ENCODE peak calls at places on chromosomes 5 and 9, in ten cellular contexts. J is transverse colon, E is A549, A is suprapubic skin, X is ovary, L is SK-N-SH, V is HepG2, I is tibial nerve, S is sigmoid colon, Y is H1. P is an unnamed sample.

GRCh38 chr5:15566789-15567188 is 66.8 kb downstream of the FBXL7 start:
- DNase-seq in J (no peak), E (no peak), A (no peak), X (no peak), L (no peak), V (no peak), I (no peak), S (no peak), Y (no peak), P (no peak)

GRCh38 chr9:78782858-78783257 is 485.9 kb downstream of the PSAT1 start:
- DNase-seq in J (no peak), E (no peak), A (no peak), X (no peak), L (no peak), V (no peak), I (no peak), S (no peak), Y (no peak), P (no peak)

GRCh38 chr5:43483210-43484048 is at the start of gene TMEM267:
- DNase-seq in J (peak), E (peak), A (peak), X (peak), L (peak), V (peak), I (peak), S (peak), Y (peak), P (peak)

GRCh38 chr5:133238426-133239205 is 186.8 kb downstream of the HSPA4 start:
- DNase-seq in J (no peak), E (no peak), A (no peak), X (no peak), L (no peak), V (no peak), I (no peak), S (peak), Y (no peak), P (no peak)

GRCh38 chr5:151054713-151055112 is 26.1 kb downstream of the TNIP1 start:
- DNase-seq in J (peak), E (no peak), A (no peak), X (no peak), L (no peak), V (no peak), I (no peak), S (no peak), Y (no peak), P (no peak)

GRCh38 chr5:55096860-55097259 is 5.6 kb upstream of the GZMA start:
- DNase-seq in J (peak), E (no peak), A (no peak), X (no peak), L (no peak), V (no peak), I (no peak), S (no peak), Y (no peak), P (no peak)

GRCh38 chr5:31317642-31318041 is 124.2 kb downstream of the CDH6 start:
- DNase-seq in J (no peak), E (no peak), A (no peak), X (no peak), L (no peak), V (no peak), I (no peak), S (no peak), Y (peak), P (no peak)

GRCh38 chr5:171953860-171954701 is 52.4 kb downstream of the FBXW11 start:
- DNase-seq in J (no peak), E (peak), A (no peak), X (no peak), L (no peak), V (peak), I (no peak), S (no peak), Y (no peak), P (no peak)

GRCh38 chr9:123996731-123997421 is 14.7 kb upstream of the LHX2 start:
- DNase-seq in J (no peak), E (no peak), A (no peak), X (no peak), L (no peak), V (no peak), I (no peak), S (no peak), Y (peak), P (peak)

GRCh38 chr9:134455951-134456739 is 129.9 kb downstream of the RXRA start:
- DNase-seq in J (peak), E (peak), A (peak), X (peak), L (peak), V (no peak), I (peak), S (peak), Y (no peak), P (peak)

GRCh38 chr5:79546782-79547428 is 33.0 kb upstream of the HOMER1 start:
- DNase-seq in J (no peak), E (no peak), A (no peak), X (no peak), L (no peak), V (peak), I (no peak), S (no peak), Y (no peak), P (no peak)

GRCh38 chr5:84724683-84725082 is 340.0 kb upstream of the EDIL3 start:
- DNase-seq in J (no peak), E (no peak), A (no peak), X (no peak), L (no peak), V (no peak), I (no peak), S (no peak), Y (no peak), P (no peak)

GRCh38 chr9:81430727-81431126 is 258.6 kb downstream of the TLE1 start:
- DNase-seq in J (no peak), E (no peak), A (no peak), X (no peak), L (no peak), V (no peak), I (no peak), S (no peak), Y (no peak), P (no peak)

GRCh38 chr5:115402822-115403577 is 106.5 kb upstream of the CCDC112 start:
- DNase-seq in J (no peak), E (no peak), A (no peak), X (no peak), L (no peak), V (no peak), I (no peak), S (no peak), Y (no peak), P (no peak)

GRCh38 chr5:112762113-112762810 is 24.6 kb downstream of the APC start:
- DNase-seq in J (no peak), E (peak), A (no peak), X (no peak), L (no peak), V (no peak), I (no peak), S (no peak), Y (no peak), P (no peak)

GRCh38 chr9:78306222-78307076 is 9.5 kb downstream of the PSAT1 start:
- DNase-seq in J (no peak), E (no peak), A (no peak), X (no peak), L (no peak), V (no peak), I (no peak), S (no peak), Y (no peak), P (no peak)

GRCh38 chr9:86703346-86703745 is 244.0 kb downstream of the GAS1 start:
- DNase-seq in J (no peak), E (no peak), A (no peak), X (no peak), L (no peak), V (no peak), I (no peak), S (no peak), Y (no peak), P (no peak)

GRCh38 chr5:123718238-123718637 is 206.3 kb downstream of the CSNK1G3 start:
- DNase-seq in J (no peak), E (no peak), A (no peak), X (no peak), L (no peak), V (no peak), I (no peak), S (no peak), Y (no peak), P (no peak)

GRCh38 chr5:131377785-131378325 is 114.0 kb downstream of the CDC42SE2 start:
- DNase-seq in J (no peak), E (no peak), A (no peak), X (no peak), L (no peak), V (no peak), I (no peak), S (no peak), Y (no peak), P (no peak)

GRCh38 chr5:178114325-178115135 is 1.2 kb downstream of the N4BP3 start:
- DNase-seq in J (peak), E (no peak), A (peak), X (no peak), L (no peak), V (no peak), I (no peak), S (no peak), Y (no peak), P (peak)

GRCh38 chr9:132233138-132233537 is 71.3 kb downstream of the NTNG2 start:
- DNase-seq in J (no peak), E (no peak), A (no peak), X (no peak), L (no peak), V (no peak), I (no peak), S (no peak), Y (no peak), P (no peak)

DNA sequence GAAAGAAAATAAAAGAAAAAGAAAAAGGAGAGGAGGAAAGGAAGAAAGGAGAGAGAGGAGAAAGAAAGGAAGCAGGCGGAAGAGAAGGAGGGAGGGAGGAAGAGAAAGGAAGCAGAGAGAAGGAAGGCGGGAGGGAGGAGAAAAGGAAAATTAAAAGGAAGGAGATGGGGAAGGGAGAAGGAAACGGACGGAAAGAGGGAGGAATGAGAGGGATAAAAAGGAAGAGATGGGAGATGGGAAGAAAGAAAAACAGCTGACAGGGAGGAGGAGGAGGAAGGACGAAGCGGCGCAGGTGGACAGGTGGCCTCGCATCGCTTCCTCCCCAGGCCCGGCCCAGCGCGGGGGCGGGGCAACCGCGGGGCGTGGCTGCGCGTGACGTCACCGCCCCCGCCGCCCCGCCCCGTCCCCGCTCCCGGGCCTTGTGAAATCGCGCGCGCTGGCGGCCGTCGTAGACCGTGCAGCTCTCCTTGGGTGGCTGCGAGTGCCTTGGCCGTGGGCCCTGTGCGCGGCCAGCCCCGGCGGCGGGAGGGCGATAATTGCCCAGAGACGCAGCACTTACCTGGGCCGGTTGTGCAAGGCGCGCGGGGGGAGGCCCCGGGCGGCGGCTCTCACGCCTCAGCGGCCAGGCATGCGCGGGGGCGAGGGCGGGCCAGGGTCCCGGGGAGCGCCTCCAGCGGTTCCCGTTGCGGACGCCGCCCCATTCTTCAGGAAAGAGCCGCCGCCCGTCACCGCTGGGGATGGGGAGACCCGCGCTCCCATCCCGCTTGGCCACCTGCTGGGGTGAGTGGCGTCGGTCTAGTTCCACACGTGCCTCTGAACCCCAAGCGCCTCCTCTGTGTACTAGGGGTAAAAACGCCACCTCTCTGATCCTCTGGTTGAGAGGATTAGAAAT is 49.6 kb upstream of the FOXE1 start:
- DNase-seq in J (peak), E (peak), A (peak), X (peak), L (peak), V (peak), I (peak), S (peak), Y (peak), P (peak)
- TF ChIP-seq CTCF in J (peak), E (no peak), A (no peak), X (no peak), L (no peak), V (peak), I (peak), S (no peak), Y (peak), P (no peak)

GRCh38 chr9:121450241-121450640 is 49.4 kb downstream of the GGTA1 start:
- DNase-seq in J (no peak), E (no peak), A (no peak), X (no peak), L (no peak), V (no peak), I (no peak), S (no peak), Y (no peak), P (no peak)
- TF ChIP-seq EP300 in J (no peak), E (no peak), A (no peak), X (no peak), L (no peak), V (no peak), I (no peak), S (no peak), Y (no peak), P (no peak)

DNA sequence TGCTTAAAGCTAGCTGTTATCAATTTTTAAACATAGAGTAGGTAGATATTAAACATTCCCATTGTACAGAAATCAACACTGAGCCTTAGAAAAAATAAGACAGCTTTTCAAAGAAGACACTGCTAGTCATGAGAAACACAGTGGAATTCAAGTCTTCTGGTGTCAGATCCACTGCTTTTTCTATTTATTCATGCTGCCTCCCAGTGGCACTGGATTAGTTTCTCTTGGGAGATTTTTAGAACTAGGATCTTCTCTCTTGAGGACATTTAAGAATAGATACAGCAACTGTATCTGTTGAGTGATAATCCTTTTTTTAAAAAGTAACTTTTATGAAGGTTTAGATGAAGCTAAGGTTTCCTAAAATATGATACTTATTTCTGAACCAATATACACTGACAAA is 1635.4 kb upstream of the C9orf72 start:
- DNase-seq in J (no peak), E (peak), A (no peak), X (no peak), L (no peak), V (no peak), I (no peak), S (no peak), Y (no peak), P (no peak)
- TF ChIP-seq CTCF in J (no peak), E (no peak), A (no peak), X (no peak), L (peak), V (no peak), I (no peak), S (no peak), Y (peak), P (no peak)

GRCh38 chr9:91978739-91979414 is 28.8 kb upstream of the ROR2 start:
- DNase-seq in J (no peak), E (peak), A (no peak), X (no peak), L (no peak), V (no peak), I (no peak), S (no peak), Y (peak), P (peak)
- TF ChIP-seq EP300 in J (no peak), E (no peak), A (no peak), X (no peak), L (no peak), V (no peak), I (no peak), S (no peak), Y (no peak), P (no peak)

DNA sequence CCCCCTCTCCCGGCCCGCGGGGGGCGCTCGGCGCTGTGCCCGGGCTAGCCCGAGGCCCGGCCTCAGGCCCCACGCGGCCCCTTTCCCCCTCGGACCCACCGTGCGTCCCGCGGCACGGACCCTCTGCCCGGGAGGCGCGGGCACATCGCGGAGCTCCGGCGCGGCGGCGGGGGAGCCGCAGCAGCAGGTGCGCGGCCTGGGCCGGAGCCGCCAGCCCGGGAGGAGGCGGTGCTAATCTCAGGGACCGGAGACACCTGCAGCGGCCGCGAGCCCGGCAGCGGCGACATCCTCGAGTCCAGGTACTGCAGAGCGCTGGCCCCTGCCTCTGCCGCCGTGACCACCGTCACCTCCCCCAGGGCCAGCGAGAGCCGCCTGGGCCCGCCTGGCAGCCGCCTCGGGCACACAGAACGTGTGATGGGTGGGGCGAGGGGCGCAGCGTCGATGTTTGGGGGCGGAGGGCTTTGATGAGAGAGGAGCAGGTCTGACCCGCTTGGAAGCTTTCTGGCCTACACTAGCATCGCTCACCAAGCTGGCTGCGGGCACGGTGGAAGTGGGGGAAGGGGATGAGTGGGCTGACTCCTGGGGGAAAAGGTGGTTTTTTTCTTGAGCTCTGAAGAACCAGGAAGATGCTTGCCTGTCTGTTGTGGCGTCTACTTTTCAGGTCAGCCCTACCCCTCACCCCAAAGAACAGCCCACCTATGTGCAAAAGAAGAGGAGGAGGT is 524 bp downstream of the CYFIP2 start:
- DNase-seq in J (peak), E (no peak), A (no peak), X (peak), L (no peak), V (no peak), I (no peak), S (no peak), Y (peak), P (peak)
- TF ChIP-seq CTCF in J (no peak), E (peak), A (no peak), X (no peak), L (peak), V (no peak), I (no peak), S (no peak), Y (no peak), P (no peak)

DNA sequence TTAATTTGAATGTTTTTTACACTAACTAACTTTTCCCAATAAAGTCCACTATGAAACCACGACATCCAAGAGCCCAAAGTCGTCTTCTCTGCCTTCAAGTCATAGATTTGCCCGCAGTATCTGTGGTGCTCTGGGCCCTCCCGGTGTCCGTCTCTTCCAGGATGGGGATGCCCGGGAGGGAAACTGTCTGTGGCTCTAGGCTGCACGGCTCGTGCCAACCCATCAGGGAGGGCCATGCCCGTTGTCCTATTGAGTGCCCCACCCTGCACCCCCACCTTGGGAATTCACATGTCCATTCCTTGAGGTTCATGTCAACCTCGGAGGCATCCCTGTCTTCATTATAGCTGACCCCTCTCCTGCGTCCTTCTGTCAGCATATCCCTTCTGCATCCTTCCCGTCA is 59.8 kb upstream of the LRRTM2 start:
- DNase-seq in J (no peak), E (no peak), A (no peak), X (no peak), L (no peak), V (no peak), I (no peak), S (no peak), Y (no peak), P (peak)
- TF ChIP-seq EP300 in J (no peak), E (no peak), A (no peak), X (no peak), L (no peak), V (no peak), I (no peak), S (no peak), Y (no peak), P (no peak)

DNA sequence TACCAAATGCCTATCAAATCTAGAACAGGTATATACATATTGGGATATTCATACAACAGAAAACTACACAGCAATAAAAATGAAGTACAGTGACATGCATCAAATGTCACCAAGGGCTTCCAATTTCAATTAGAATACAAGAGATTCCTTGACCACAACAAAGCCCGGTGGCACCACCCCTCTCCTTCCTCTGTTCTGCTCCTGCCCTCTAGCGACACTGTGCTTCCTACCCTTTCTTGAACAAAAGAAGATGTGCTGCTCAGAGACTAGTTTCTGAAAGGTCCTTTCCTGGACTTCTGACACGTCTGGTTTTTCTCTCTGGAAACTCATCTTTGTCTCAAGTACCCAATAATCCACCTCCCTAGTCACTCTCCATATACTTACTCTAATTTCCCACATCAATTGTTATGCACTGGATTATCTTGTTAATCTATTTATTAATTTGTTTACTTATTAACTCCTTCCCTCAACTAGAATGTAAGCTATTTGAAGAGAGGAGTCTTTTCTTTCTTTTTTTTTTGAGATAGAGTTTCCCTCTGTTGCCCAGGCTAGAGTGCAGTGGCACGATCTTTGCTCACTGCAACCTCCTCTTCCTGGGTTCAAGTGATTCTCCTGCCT is 70.4 kb upstream of the CTSV start:
- DNase-seq in J (peak), E (peak), A (no peak), X (no peak), L (no peak), V (peak), I (peak), S (no peak), Y (peak), P (peak)
- TF ChIP-seq CTCF in J (peak), E (peak), A (no peak), X (no peak), L (no peak), V (peak), I (no peak), S (no peak), Y (peak), P (peak)